ENCODE peak calls at places on chromosomes 3 and 15, in four cellular contexts. O is A549, S is K562, L is HepG2. Q is an unnamed sample.

GRCh38 chr15:68428431-68428940 is 3.5 kb downstream of the ITGA11 start:
- DNase-seq in O (no peak), S (no peak), L (no peak), Q (no peak)

GRCh38 chr3:124033360-124034015 is 41.6 kb upstream of the ROPN1 start:
- DNase-seq in O (peak), S (peak), L (no peak), Q (peak)

GRCh38 chr3:49661281-49661680 is 12.9 kb upstream of the APEH start:
- DNase-seq in O (no peak), S (peak), L (no peak), Q (no peak)

GRCh38 chr3:120113128-120114116 is 19.2 kb upstream of the GSK3B start:
- DNase-seq in O (no peak), S (no peak), L (no peak), Q (no peak)

GRCh38 chr15:90629217-90629616 is 87.9 kb upstream of the BLM start:
- DNase-seq in O (no peak), S (no peak), L (no peak), Q (no peak)

GRCh38 chr15:42079401-42079908 is 14.9 kb downstream of the PLA2G4D start:
- DNase-seq in O (no peak), S (peak), L (no peak), Q (peak)

GRCh38 chr3:189896533-189896932 is 224.2 kb downstream of the P3H2 start:
- DNase-seq in O (no peak), S (no peak), L (no peak), Q (no peak)

GRCh38 chr3:120353463-120353862 is 4.3 kb upstream of the LRRC58 start:
- DNase-seq in O (no peak), S (no peak), L (no peak), Q (no peak)

GRCh38 chr3:188491276-188491687 is 337.3 kb downstream of the LPP start:
- DNase-seq in O (no peak), S (no peak), L (no peak), Q (no peak)

GRCh38 chr15:39228889-39229288 is 352.0 kb upstream of the THBS1 start:
- DNase-seq in O (no peak), S (no peak), L (no peak), Q (no peak)

GRCh38 chr3:151578495-151578894 is 117.6 kb upstream of the IGSF10 start:
- DNase-seq in O (no peak), S (peak), L (no peak), Q (no peak)

GRCh38 chr3:113329757-113330156 is 111.5 kb downstream of the CFAP44 start:
- DNase-seq in O (no peak), S (no peak), L (no peak), Q (no peak)

GRCh38 chr3:134590766-134591165 is 60.1 kb downstream of the KY start:
- DNase-seq in O (no peak), S (no peak), L (no peak), Q (no peak)

GRCh38 chr15:27449940-27450339 is 479.0 kb downstream of the GABRG3 start:
- DNase-seq in O (no peak), S (no peak), L (no peak), Q (no peak)

GRCh38 chr15:90062023-90062728 is 40.1 kb downstream of the IDH2 start:
- DNase-seq in O (no peak), S (peak), L (no peak), Q (peak)

GRCh38 chr3:135100349-135100741 is 305.3 kb downstream of the EPHB1 start:
- DNase-seq in O (no peak), S (no peak), L (no peak), Q (no peak)

GRCh38 chr3:189652042-189652441 is 20.9 kb downstream of the TP63 start:
- DNase-seq in O (no peak), S (no peak), L (peak), Q (no peak)

GRCh38 chr15:36468746-36469145 is 110.7 kb upstream of the CDIN1 start:
- DNase-seq in O (no peak), S (no peak), L (no peak), Q (no peak)

GRCh38 chr15:71577071-71577470 is 233.3 kb upstream of the NR2E3 start:
- DNase-seq in O (no peak), S (no peak), L (no peak), Q (no peak)

GRCh38 chr3:112351036-112351435 is 18.1 kb downstream of the CD200 start:
- DNase-seq in O (no peak), S (no peak), L (no peak), Q (no peak)

GRCh38 chr15:59764775-59765174 is 75.7 kb upstream of the BNIP2 start:
- DNase-seq in O (no peak), S (no peak), L (no peak), Q (no peak)

GRCh38 chr3:23402728-23403505 is 199.8 kb downstream of the UBE2E2 start:
- DNase-seq in O (no peak), S (no peak), L (no peak), Q (no peak)

GRCh38 chr15:43985976-43986375 is 159.2 kb downstream of the WDR76 start:
- DNase-seq in O (no peak), S (no peak), L (no peak), Q (no peak)

GRCh38 chr3:82261013-82261412 is 499.6 kb upstream of the GBE1 start:
- DNase-seq in O (no peak), S (no peak), L (peak), Q (no peak)

GRCh38 chr15:40238481-40238926 is 359 bp upstream of the PAK6 start:
- DNase-seq in O (no peak), S (no peak), L (no peak), Q (peak)

GRCh38 chr3:186772886-186773417 is 10.4 kb upstream of the EIF4A2 start:
- DNase-seq in O (no peak), S (no peak), L (no peak), Q (no peak)

GRCh38 chr3:76021376-76021775 is 236.0 kb upstream of the ZNF717 start:
- DNase-seq in O (no peak), S (no peak), L (no peak), Q (no peak)

GRCh38 chr3:11581237-11582122 is 62.2 kb downstream of the VGLL4 start:
- DNase-seq in O (no peak), S (no peak), L (no peak), Q (no peak)

GRCh38 chr3:56754753-56755365 is 46.9 kb downstream of the ARHGEF3 start:
- DNase-seq in O (no peak), S (no peak), L (no peak), Q (no peak)

GRCh38 chr3:143120716-143121239 is 1.2 kb downstream of the CHST2 start:
- DNase-seq in O (peak), S (peak), L (no peak), Q (no peak)

GRCh38 chr3:15339786-15340215 is 7.4 kb upstream of the SH3BP5 start:
- DNase-seq in O (peak), S (peak), L (no peak), Q (no peak)

GRCh38 chr3:24270204-24270671 is 224.4 kb downstream of the THRB start:
- DNase-seq in O (no peak), S (no peak), L (no peak), Q (no peak)

GRCh38 chr15:69881760-69882159 is 216.0 kb downstream of the TLE3 start:
- DNase-seq in O (no peak), S (no peak), L (no peak), Q (no peak)

GRCh38 chr3:114350271-114350670 is 56.4 kb downstream of the TIGIT start:
- DNase-seq in O (no peak), S (no peak), L (no peak), Q (no peak)

GRCh38 chr3:147529551-147529950 is 120.4 kb downstream of the ZIC1 start:
- DNase-seq in O (no peak), S (no peak), L (no peak), Q (no peak)

GRCh38 chr15:70140543-70141375 is 43.0 kb upstream of the TLE3 start:
- DNase-seq in O (no peak), S (no peak), L (peak), Q (peak)

GRCh38 chr3:57889807-57890206 is 118.4 kb upstream of the FLNB start:
- DNase-seq in O (no peak), S (no peak), L (no peak), Q (no peak)

GRCh38 chr3:149377408-149378111 is at the start of gene TM4SF1:
- DNase-seq in O (peak), S (no peak), L (peak), Q (no peak)

GRCh38 chr3:99659032-99659431 is 20.6 kb downstream of the COL8A1 start:
- DNase-seq in O (no peak), S (no peak), L (no peak), Q (no peak)

GRCh38 chr3:126621627-126622345 is 33.1 kb downstream of the TXNRD3 start:
- DNase-seq in O (no peak), S (no peak), L (no peak), Q (no peak)

GRCh38 chr3:94076055-94076454 is 13.2 kb downstream of the NSUN3 start:
- DNase-seq in O (no peak), S (no peak), L (no peak), Q (no peak)
- TF ChIP-seq PHF8 in O (no peak), S (no peak), L (no peak), Q (no peak)

GRCh38 chr3:42080452-42080872 is 10.7 kb upstream of the TRAK1 start:
- DNase-seq in O (peak), S (no peak), L (peak), Q (no peak)
- TF ChIP-seq EP300 in O (no peak), S (no peak), L (no peak), Q (no peak)

GRCh38 chr15:57436166-57436565 is 59.9 kb downstream of the CGNL1 start:
- DNase-seq in O (no peak), S (no peak), L (no peak), Q (no peak)

GRCh38 chr15:57429098-57429497 is 52.8 kb downstream of the CGNL1 start:
- DNase-seq in O (no peak), S (no peak), L (no peak), Q (no peak)

GRCh38 chr15:57436961-57437360 is 60.7 kb downstream of the CGNL1 start:
- DNase-seq in O (no peak), S (no peak), L (no peak), Q (no peak)

GRCh38 chr15:57427367-57427821 is 51.1 kb downstream of the CGNL1 start:
- DNase-seq in O (peak), S (no peak), L (peak), Q (peak)

GRCh38 chr15:57432141-57432701 is 55.9 kb downstream of the CGNL1 start:
- DNase-seq in O (no peak), S (no peak), L (no peak), Q (peak)
- TF ChIP-seq PHF8 in O (no peak), S (no peak), L (no peak), Q (no peak)

GRCh38 chr15:74303741-74304309 is 63.6 kb downstream of the CYP11A1 start:
- DNase-seq in O (no peak), S (no peak), L (no peak), Q (no peak)

GRCh38 chr15:74302821-74303359 is 64.6 kb downstream of the CYP11A1 start:
- DNase-seq in O (peak), S (peak), L (peak), Q (peak)

GRCh38 chr15:74297867-74298266 is 61.7 kb downstream of the CCDC33 start:
- DNase-seq in O (no peak), S (no peak), L (no peak), Q (no peak)

GRCh38 chr15:74301583-74302374 is 65.7 kb downstream of the CCDC33 start:
- DNase-seq in O (no peak), S (no peak), L (no peak), Q (no peak)

GRCh38 chr15:74300057-74300620 is 64.0 kb downstream of the CCDC33 start:
- DNase-seq in O (no peak), S (peak), L (no peak), Q (no peak)
- TF ChIP-seq EP300 in O (no peak), S (no peak), L (no peak), Q (no peak)

DNA sequence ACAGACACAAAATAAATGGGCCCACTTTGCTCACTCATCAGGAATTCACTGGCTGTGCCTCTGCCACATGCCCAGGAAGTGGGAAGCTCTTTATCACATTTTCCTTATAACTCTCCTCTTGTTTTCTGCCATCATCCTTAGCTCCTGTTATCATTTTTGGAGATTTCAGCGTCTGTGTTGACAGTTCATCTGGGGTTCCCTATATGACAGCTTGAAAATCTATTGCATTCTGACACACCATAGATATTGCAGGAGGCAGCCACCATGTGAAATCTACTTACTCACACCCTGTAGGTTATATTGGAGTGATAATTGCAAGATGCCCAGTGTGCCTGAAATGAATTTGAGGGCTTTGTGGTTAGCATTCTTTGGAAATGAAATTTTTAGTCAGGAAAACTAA is 132.9 kb downstream of the RYR3 start:
- DNase-seq in O (no peak), S (no peak), L (no peak), Q (no peak)
- TF ChIP-seq PHF8 in O (no peak), S (no peak), L (no peak), Q (no peak)

GRCh38 chr3:72487946-72488735 is 360.1 kb downstream of the SHQ1 start:
- DNase-seq in O (no peak), S (no peak), L (no peak), Q (no peak)
- TF ChIP-seq EP300 in O (no peak), S (no peak), L (no peak), Q (no peak)

DNA sequence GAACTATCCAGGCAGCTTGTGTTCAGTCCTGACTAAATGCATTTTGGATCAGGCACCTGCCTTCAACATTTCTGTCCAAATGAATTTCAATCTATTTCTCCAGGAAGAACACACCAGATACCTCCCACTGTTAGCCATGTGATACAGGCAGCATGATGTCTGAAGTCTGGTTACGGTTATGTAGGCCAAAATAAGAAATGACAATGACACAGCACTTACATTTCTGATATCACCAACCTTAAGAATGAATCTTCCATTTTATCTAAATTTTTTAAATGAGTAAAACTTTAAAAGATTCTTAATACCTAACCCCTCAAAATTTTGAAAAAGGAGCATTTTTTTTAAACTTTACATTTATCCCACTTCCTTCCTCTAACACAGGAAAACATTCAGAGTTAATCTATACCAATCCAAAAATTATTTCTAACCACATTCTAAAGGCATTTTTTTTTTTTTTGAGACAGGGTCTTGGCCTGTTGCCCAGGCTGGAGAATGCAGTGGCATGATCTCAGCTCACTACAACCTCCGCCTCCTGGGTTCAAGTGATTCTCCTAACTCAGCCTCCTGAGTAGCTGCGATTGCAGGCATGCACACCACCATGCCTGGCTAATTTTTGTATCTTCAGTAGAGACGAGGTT is at the start of gene MAP4:
- DNase-seq in O (no peak), S (peak), L (no peak), Q (peak)
- TF ChIP-seq PHF8 in O (no peak), S (no peak), L (no peak), Q (no peak)

GRCh38 chr3:30518201-30518864 is 88.1 kb upstream of the TGFBR2 start:
- DNase-seq in O (peak), S (no peak), L (peak), Q (no peak)
- TF ChIP-seq EP300 in O (no peak), S (no peak), L (peak), Q (no peak)

Q was measured in H1.